ENCODE peak calls at places on chromosome 19, in ten cellular contexts. N is GM23248; E is tibial artery; P is effector memory CD4-positive, alpha-beta T cell; J is heart left ventricle; O is lower lobe of right lung; W is stomach; T is left lung; G is CD8-positive, alpha-beta memory T cell; V is mammary epithelial cell. M is an unnamed sample.

GRCh38 chr19:32363175-32363574 is 17.8 kb downstream of the ZNF507 start:
- DNase-seq in N (no peak), O (no peak), V (peak; percentile 70), J (no peak), P (no peak), E (no peak), T (no peak), G (no peak), W (no peak), M (no peak)

GRCh38 chr19:24060687-24061356 is 26.2 kb upstream of the ZNF254 start:
- DNase-seq in J (no peak), E (no peak), N (peak; percentile 66), O (no peak), P (no peak), V (peak; percentile 85), T (no peak), W (no peak), G (no peak), M (no peak)

GRCh38 chr19:18763674-18764590 is 27.2 kb downstream of the COMP start:
- DNase-seq in O (peak; percentile 70), N (peak; percentile 98), P (no peak), J (no peak), W (no peak), V (peak; percentile 98), G (no peak), T (no peak), E (no peak), M (no peak)

GRCh38 chr19:3161453-3161852 is 17.1 kb upstream of the S1PR4 start:
- DNase-seq in J (no peak), N (peak; percentile 67), E (no peak), O (no peak), T (no peak), W (no peak), P (no peak), V (peak; percentile 57), G (no peak), M (no peak)

GRCh38 chr19:19486343-19487076 is 28.8 kb downstream of the TSSK6 start:
- DNase-seq in P (no peak), G (no peak), E (no peak), T (peak; percentile 62), V (no peak), J (no peak), O (no peak), N (no peak), W (no peak), M (no peak)

GRCh38 chr19:52946322-52947310 is 16.1 kb downstream of the ZNF816 start:
- DNase-seq in T (peak; percentile 80), O (peak; percentile 88), E (no peak), N (peak; percentile 53), G (no peak), J (peak; percentile 55), V (no peak), P (no peak), W (peak; percentile 87), M (no peak)

GRCh38 chr19:1806184-1807029 is 5.7 kb downstream of the ATP8B3 start:
- DNase-seq in W (no peak), J (peak; percentile 12), V (no peak), P (no peak), N (no peak), G (no peak), T (peak; percentile 69), E (peak; percentile 66), O (no peak), M (no peak)

GRCh38 chr19:11519138-11519537 is 9.8 kb downstream of the ECSIT start:
- DNase-seq in N (no peak), T (no peak), P (no peak), V (no peak), J (no peak), E (no peak), W (no peak), O (no peak), G (no peak), M (no peak)

GRCh38 chr19:18905520-18906236 is 9.7 kb upstream of the CERS1 start:
- DNase-seq in G (no peak), T (no peak), W (no peak), N (no peak), J (no peak), P (no peak), E (no peak), O (no peak), V (no peak), M (no peak)

GRCh38 chr19:3350014-3350663 is 16.2 kb upstream of the NFIC start:
- DNase-seq in G (no peak), T (no peak), P (no peak), W (peak; percentile 76), N (peak; percentile 64), V (no peak), O (no peak), J (no peak), E (no peak), M (peak; percentile 59)

GRCh38 chr19:4345656-4346383 is 2.5 kb downstream of the MPND start:
- DNase-seq in P (no peak), E (no peak), V (no peak), J (no peak), W (peak; percentile 82), O (no peak), N (no peak), T (peak; percentile 56), G (no peak), M (no peak)

GRCh38 chr19:55258476-55258827 is 365 bp downstream of the PPP6R1 start:
- DNase-seq in P (no peak), O (peak; percentile 60), V (no peak), E (no peak), G (no peak), W (no peak), N (peak; percentile 52), J (no peak), T (no peak), M (peak; percentile 37)

DNA sequence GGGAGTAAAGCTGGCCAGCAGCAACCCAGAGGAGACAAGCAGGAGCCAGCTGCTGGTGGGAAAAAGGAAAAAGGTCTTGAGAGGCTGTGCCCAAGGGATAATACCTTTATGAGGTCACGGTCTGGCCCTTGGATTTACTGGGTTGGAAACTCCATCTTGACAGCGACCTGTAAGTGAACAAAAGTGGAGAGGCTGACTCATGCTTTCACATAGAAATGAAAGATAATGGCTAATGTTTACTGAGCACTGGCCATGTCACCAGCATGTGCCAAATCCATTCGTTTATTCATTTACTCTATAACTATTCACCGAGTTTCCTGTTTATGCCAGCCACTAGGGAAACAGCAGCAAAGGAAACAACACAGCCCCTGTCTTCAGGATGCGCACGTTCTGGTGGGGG is 4.7 kb downstream of the VRK3 start:
- DNase-seq in G (no peak), E (no peak), W (no peak), V (no peak), J (no peak), O (no peak), T (no peak), N (no peak), P (no peak), M (no peak)
- H3K27ac ChIP-seq in G (no peak overlapping the region), E (no peak overlapping the region), W (no peak overlapping the region), V (no peak overlapping the region), J (no peak overlapping the region), O (no peak overlapping the region), T (no peak overlapping the region), N (no peak overlapping the region), P (no peak overlapping the region), M (no peak overlapping the region)

GRCh38 chr19:38386300-38386967 is 1.4 kb downstream of the GGN start:
- DNase-seq in T (peak; percentile 83), O (no peak), V (no peak), N (no peak), P (no peak), J (no peak), G (no peak), E (no peak), W (no peak), M (no peak)

GRCh38 chr19:38385804-38386257 is 2.0 kb downstream of the GGN start:
- DNase-seq in T (peak; percentile 82), P (no peak), J (no peak), N (no peak), E (no peak), V (no peak), G (no peak), O (no peak), W (no peak), M (no peak)

GRCh38 chr19:38388310-38389100 is at the start of gene SPRED3:
- DNase-seq in T (peak; percentile 80), W (peak; percentile 42), O (no peak), V (no peak), N (peak; percentile 74), E (peak; percentile 76), P (no peak), G (no peak), J (no peak), M (no peak)

GRCh38 chr19:38387550-38388309 is at the start of gene GGN:
- DNase-seq in O (peak; percentile 90), W (peak; percentile 86), N (peak; percentile 98), G (peak; percentile 68), E (peak; percentile 90), J (peak; percentile 73), V (peak; percentile 87), P (peak; percentile 79), T (peak; percentile 94), M (peak; percentile 88)

GRCh38 chr19:38386968-38387549 is 775 bp downstream of the GGN start:
- DNase-seq in T (no peak), O (peak; percentile 68), E (no peak), G (no peak), J (peak; percentile 43), W (no peak), V (no peak), P (no peak), N (peak; percentile 54), M (peak; percentile 27)
- H3K27me3 ChIP-seq in T (peaks cover 74% of the 10 kb centered on the region), O (peaks cover 12% of the 10 kb centered on the region), E (no peaks in the 10 kb centered on the region), G (no peaks in the 10 kb centered on the region), J (peaks cover 19% of the 10 kb centered on the region), W (peaks cover 23% of the 10 kb centered on the region), V (no peaks in the 10 kb centered on the region), P (no peaks in the 10 kb centered on the region), N (no peaks in the 10 kb centered on the region), M (peaks cover 17% of the 10 kb centered on the region)

DNA sequence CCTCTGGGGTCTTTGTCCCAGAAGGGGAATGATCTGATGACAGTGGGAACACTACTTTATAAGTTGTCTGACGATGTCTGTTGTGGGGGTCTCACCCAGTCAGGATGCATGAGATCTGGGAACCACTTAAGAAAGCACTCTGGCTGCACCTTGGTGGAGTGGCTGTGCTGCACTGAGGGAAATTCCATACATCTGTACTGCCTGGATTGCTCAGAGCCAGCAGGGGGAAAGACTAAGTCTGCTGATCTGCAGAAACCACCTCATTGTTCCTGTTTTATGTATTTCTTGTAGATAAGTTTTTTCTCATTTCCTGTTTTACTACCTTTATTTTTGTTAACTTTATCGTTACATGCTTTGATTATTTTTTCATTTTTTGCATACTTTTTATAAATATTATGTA is 27.3 kb downstream of the ZNF430 start:
- DNase-seq in O (no peak), N (no peak), W (no peak), J (no peak), P (no peak), G (no peak), T (no peak), V (no peak), E (no peak), M (no peak)
- H3K27ac ChIP-seq in O (no peak overlapping the region), N (no peak overlapping the region), W (no peak overlapping the region), J (no peak overlapping the region), P (no peak overlapping the region), G (no peak overlapping the region), T (no peak overlapping the region), V (no peak overlapping the region), E (no peak overlapping the region), M (no peak overlapping the region)

DNA sequence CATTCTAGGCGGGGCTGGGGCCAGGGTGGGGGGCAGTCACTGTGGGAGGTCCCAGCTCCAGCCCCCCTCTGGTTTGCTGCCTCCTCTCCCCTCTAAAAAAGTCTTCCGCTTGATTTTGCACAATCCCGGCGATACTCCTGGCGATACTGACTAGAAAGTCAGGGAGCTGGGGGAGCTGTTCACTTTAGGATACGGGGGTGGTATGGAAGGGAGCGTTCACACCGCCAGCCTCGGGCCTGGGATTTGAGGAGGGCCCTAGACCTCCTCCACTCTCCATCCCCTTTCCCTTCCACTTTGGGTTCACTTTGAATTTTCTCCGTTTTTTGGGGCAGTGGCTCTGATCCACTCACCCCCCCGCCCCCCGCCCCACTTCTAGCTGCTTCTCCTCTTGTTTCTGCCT is 35.0 kb downstream of the KEAP1 start:
- DNase-seq in T (no peak), O (no peak), W (no peak), P (no peak), N (no peak), G (no peak), E (no peak), J (no peak), V (no peak), M (no peak)
- H3K27me3 ChIP-seq in T (no peaks in the 10 kb centered on the region), O (no peaks in the 10 kb centered on the region), W (no peaks in the 10 kb centered on the region), P (no peaks in the 10 kb centered on the region), N (no peaks in the 10 kb centered on the region), G (no peaks in the 10 kb centered on the region), E (no peaks in the 10 kb centered on the region), J (no peaks in the 10 kb centered on the region), V (no peaks in the 10 kb centered on the region), M (no peaks in the 10 kb centered on the region)